ENCODE peak calls at places on chromosomes 5 and 9, in four cellular contexts. One of them, this sample, is unnamed.

GRCh38 chr9:81239388-81239787 is 450.0 kb downstream of the TLE1 start:
- DNase-seq in mesendoderm: peak
- DNase-seq in NCI-H774: no peak
- DNase-seq in T-helper 17 cell: no peak
- DNase-seq in this sample: no peak

GRCh38 chr5:123125953-123126352 is 36.9 kb downstream of the PRDM6 start:
- DNase-seq in NCI-H774: no peak
- DNase-seq in mesendoderm: no peak
- DNase-seq in T-helper 17 cell: no peak
- DNase-seq in this sample: no peak

GRCh38 chr9:92265159-92265558 is 28.3 kb downstream of the IARS1 start:
- DNase-seq in T-helper 17 cell: no peak
- DNase-seq in NCI-H774: no peak
- DNase-seq in mesendoderm: no peak
- DNase-seq in this sample: no peak

GRCh38 chr9:96420468-96421219 is 2.5 kb upstream of the ZNF367 start:
- DNase-seq in NCI-H774: no peak
- DNase-seq in mesendoderm: peak
- DNase-seq in T-helper 17 cell: no peak
- DNase-seq in this sample: no peak

GRCh38 chr9:93200989-93201339 is 17.0 kb downstream of the WNK2 start:
- DNase-seq in NCI-H774: no peak
- DNase-seq in mesendoderm: peak
- DNase-seq in T-helper 17 cell: no peak
- DNase-seq in this sample: no peak

GRCh38 chr5:16726538-16726946 is 109.7 kb upstream of the RETREG1 start:
- DNase-seq in T-helper 17 cell: no peak
- DNase-seq in mesendoderm: no peak
- DNase-seq in NCI-H774: peak
- DNase-seq in this sample: no peak

GRCh38 chr5:18333841-18334240 is 699.6 kb downstream of the TAF11L14 start:
- DNase-seq in mesendoderm: no peak
- DNase-seq in T-helper 17 cell: no peak
- DNase-seq in NCI-H774: no peak
- DNase-seq in this sample: no peak

GRCh38 chr5:76591366-76591765 is 31.8 kb downstream of the F2RL2 start:
- DNase-seq in NCI-H774: no peak
- DNase-seq in T-helper 17 cell: no peak
- DNase-seq in mesendoderm: no peak
- DNase-seq in this sample: no peak

GRCh38 chr5:171386006-171386671 is 1.5 kb upstream of the NPM1 start:
- DNase-seq in T-helper 17 cell: no peak
- DNase-seq in mesendoderm: no peak
- DNase-seq in NCI-H774: no peak
- DNase-seq in this sample: no peak

GRCh38 chr9:6708732-6709131 is 49.0 kb upstream of the KDM4C start:
- DNase-seq in T-helper 17 cell: no peak
- DNase-seq in NCI-H774: no peak
- DNase-seq in mesendoderm: peak
- DNase-seq in this sample: no peak

GRCh38 chr5:124951676-124952075 is 205.2 kb upstream of the ZNF608 start:
- DNase-seq in T-helper 17 cell: no peak
- DNase-seq in NCI-H774: no peak
- DNase-seq in mesendoderm: no peak
- DNase-seq in this sample: no peak

GRCh38 chr5:102910240-102911226 is 155.4 kb downstream of the PAM start:
- DNase-seq in mesendoderm: peak
- DNase-seq in T-helper 17 cell: no peak
- DNase-seq in NCI-H774: no peak
- DNase-seq in this sample: no peak

GRCh38 chr5:178786859-178787499 is 56.5 kb upstream of the ZNF354A start:
- DNase-seq in NCI-H774: no peak
- DNase-seq in mesendoderm: no peak
- DNase-seq in T-helper 17 cell: no peak
- DNase-seq in this sample: peak

GRCh38 chr5:172793577-172794488 is 22.8 kb upstream of the DUSP1 start:
- DNase-seq in NCI-H774: no peak
- DNase-seq in T-helper 17 cell: no peak
- DNase-seq in mesendoderm: no peak
- DNase-seq in this sample: no peak

GRCh38 chr9:3664044-3664443 is 138.2 kb upstream of the RFX3 start:
- DNase-seq in mesendoderm: no peak
- DNase-seq in T-helper 17 cell: no peak
- DNase-seq in NCI-H774: no peak
- DNase-seq in this sample: no peak